ENCODE peak calls at places on chromosomes 7 and 10, in six cellular contexts. R is prostate gland, J is IMR-90, K is kidney, I is GM23338, X is HCT116. B is an unnamed sample. For H3K36me3, the result is how much of the 10 kb centered on the place peaks cover.

GRCh38 chr7:14988941-14989340 is 86.4 kb upstream of the DGKB start:
- DNase-seq in R (no peak), J (no peak), K (no peak), I (no peak), X (no peak), B (no peak)

GRCh38 chr10:53744176-53744575 is 971.6 kb upstream of the MBL2 start:
- DNase-seq in R (no peak), J (no peak), K (no peak), I (no peak), X (no peak), B (no peak)

GRCh38 chr10:132373241-132373955 is 23.6 kb upstream of the PWWP2B start:
- DNase-seq in R (no peak), J (no peak), K (peak), I (no peak), X (no peak), B (no peak)

GRCh38 chr10:34061846-34062245 is 727.4 kb upstream of the NRP1 start:
- DNase-seq in R (no peak), J (no peak), K (no peak), I (no peak), X (no peak), B (no peak)

GRCh38 chr10:103884681-103885139 is 29.3 kb upstream of the SH3PXD2A start:
- DNase-seq in R (peak), J (peak), K (no peak), I (peak), X (no peak), B (peak)

GRCh38 chr10:124994573-124995473 is 52.9 kb downstream of the ZRANB1 start:
- DNase-seq in R (peak), J (no peak), K (peak), I (no peak), X (no peak), B (no peak)

GRCh38 chr7:70317356-70317755 is 719.1 kb downstream of the AUTS2 start:
- DNase-seq in R (no peak), J (no peak), K (no peak), I (no peak), X (no peak), B (no peak)

GRCh38 chr7:31066516-31067130 is 14.5 kb downstream of the ADCYAP1R1 start:
- DNase-seq in R (no peak), J (no peak), K (peak), I (no peak), X (no peak), B (no peak)

GRCh38 chr7:40298421-40298820 is 163.6 kb downstream of the SUGCT start:
- DNase-seq in R (no peak), J (peak), K (no peak), I (no peak), X (no peak), B (no peak)

GRCh38 chr10:110865184-110865803 is 6.4 kb upstream of the PDCD4 start:
- DNase-seq in R (peak), J (peak), K (no peak), I (no peak), X (no peak), B (no peak)

GRCh38 chr7:136845899-136846465 is 22.5 kb upstream of the CHRM2 start:
- DNase-seq in R (no peak), J (peak), K (no peak), I (no peak), X (no peak), B (no peak)

GRCh38 chr10:23396695-23397094 is 42.2 kb upstream of the OTUD1 start:
- DNase-seq in R (no peak), J (no peak), K (no peak), I (no peak), X (no peak), B (no peak)

GRCh38 chr7:87199700-87200450 is 19.7 kb downstream of the TMEM243 start:
- DNase-seq in R (no peak), J (no peak), K (no peak), I (no peak), X (no peak), B (no peak)
- H3K36me3 ChIP-seq in R (under half), J (under half), K (under half), I (under half), X (under half), B (under half)

GRCh38 chr7:92830532-92831110 is 5.8 kb downstream of the CDK6 start:
- DNase-seq in R (no peak), J (peak), K (no peak), I (no peak), X (no peak), B (no peak)
- H3K36me3 ChIP-seq in R (under half), J (under half), K (under half), I (under half), X (under half), B (under half)

GRCh38 chr10:15563161-15563715 is 156.5 kb downstream of the ITGA8 start:
- DNase-seq in R (no peak), J (no peak), K (no peak), I (no peak), X (no peak), B (no peak)

GRCh38 chr10:15562116-15562515 is 157.6 kb downstream of the ITGA8 start:
- DNase-seq in R (no peak), J (no peak), K (no peak), I (no peak), X (no peak), B (no peak)

GRCh38 chr10:15558136-15558535 is 161.6 kb downstream of the ITGA8 start:
- DNase-seq in R (no peak), J (peak), K (no peak), I (no peak), X (no peak), B (no peak)

GRCh38 chr10:15567952-15568351 is 151.8 kb downstream of the ITGA8 start:
- DNase-seq in R (no peak), J (no peak), K (no peak), I (no peak), X (no peak), B (no peak)

DNA sequence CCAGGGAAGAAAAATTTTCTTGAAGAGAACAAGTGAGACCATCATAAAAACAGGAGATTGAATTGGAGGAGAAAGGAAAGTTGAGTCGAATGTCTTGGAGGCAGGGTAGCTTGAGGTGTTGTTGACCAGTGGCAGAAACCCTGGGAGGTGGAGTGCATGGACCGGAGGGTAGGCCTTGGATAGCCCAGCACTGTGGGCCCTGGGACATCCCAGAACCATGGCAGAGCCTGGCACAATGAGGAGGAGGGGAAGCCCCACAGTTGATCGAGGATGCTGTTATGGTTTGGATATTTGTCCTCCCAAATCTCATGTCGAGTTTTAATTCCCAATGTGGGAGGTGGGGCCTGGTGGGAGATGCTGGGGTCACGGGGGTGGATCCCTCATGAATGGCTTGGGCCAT is 157.1 kb downstream of the ITGA8 start:
- DNase-seq in R (no peak), J (no peak), K (no peak), I (no peak), X (no peak), B (no peak)
- H3K36me3 ChIP-seq in R (under half), J (under half), K (under half), I (under half), X (under half), B (under half)

GRCh38 chr10:97373456-97373855 is 27.7 kb downstream of the RRP12 start:
- DNase-seq in R (no peak), J (no peak), K (no peak), I (no peak), X (no peak), B (no peak)
- H3K36me3 ChIP-seq in R (under half), J (half or more), K (under half), I (under half), X (half or more), B (under half)

DNA sequence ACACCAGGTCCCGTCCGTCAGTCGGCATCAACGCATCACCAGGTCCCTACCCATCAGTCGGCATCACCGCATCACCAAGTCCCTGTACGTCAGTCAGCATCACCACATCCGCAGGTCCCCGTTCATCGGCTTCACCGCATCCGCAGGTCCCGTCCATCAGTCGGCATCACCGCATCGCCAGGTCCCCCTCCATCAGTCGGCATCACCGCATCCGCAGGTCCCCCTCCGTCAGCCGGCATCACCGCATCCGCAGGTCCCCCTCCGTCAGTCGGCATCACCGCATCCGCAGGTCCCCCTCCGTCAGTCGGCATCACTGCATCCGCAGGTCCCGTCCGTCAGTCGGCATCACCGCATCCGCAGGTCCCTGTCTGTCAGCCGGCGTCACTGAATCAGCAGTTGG is 55.1 kb downstream of the IGF2BP3 start:
- DNase-seq in R (no peak), J (no peak), K (no peak), I (no peak), X (no peak), B (no peak)
- H3K36me3 ChIP-seq in R (under half), J (under half), K (under half), I (under half), X (under half), B (under half)

GRCh38 chr7:76347710-76348109 is 11.1 kb downstream of the YWHAG start:
- DNase-seq in R (no peak), J (no peak), K (no peak), I (no peak), X (no peak), B (no peak)

GRCh38 chr7:76351372-76351771 is 7.4 kb downstream of the YWHAG start:
- DNase-seq in R (no peak), J (no peak), K (no peak), I (no peak), X (no peak), B (no peak)

GRCh38 chr7:76352193-76352592 is 6.6 kb downstream of the YWHAG start:
- DNase-seq in R (no peak), J (peak), K (no peak), I (no peak), X (no peak), B (no peak)

GRCh38 chr7:76346778-76347177 is 12.0 kb downstream of the YWHAG start:
- DNase-seq in R (no peak), J (no peak), K (no peak), I (no peak), X (no peak), B (no peak)

GRCh38 chr7:76349313-76349885 is 9.4 kb downstream of the YWHAG start:
- DNase-seq in R (no peak), J (no peak), K (no peak), I (no peak), X (no peak), B (no peak)
- H3K36me3 ChIP-seq in R (under half), J (half or more), K (under half), I (half or more), X (half or more), B (under half)

GRCh38 chr7:100064162-100064561 is 14.6 kb downstream of the ZSCAN21 start:
- DNase-seq in R (no peak), J (no peak), K (peak), I (no peak), X (no peak), B (no peak)
- H3K36me3 ChIP-seq in R (under half), J (under half), K (under half), I (under half), X (under half), B (under half)

GRCh38 chr10:6103591-6103990 is 14.8 kb downstream of the RBM17 start:
- DNase-seq in R (no peak), J (no peak), K (no peak), I (no peak), X (no peak), B (no peak)
- H3K36me3 ChIP-seq in R (under half), J (under half), K (under half), I (under half), X (under half), B (under half)

B was measured in Caco-2.